ENCODE peak calls at places on chromosome 4, in five cellular contexts. P is CD8-positive, alpha-beta memory T cell; V is heart left ventricle; E is CD4-positive, alpha-beta T cell; S is mesenchymal stem cell. O is an unnamed sample.

GRCh38 chr4:139978692-139979091 is 175.3 kb downstream of the MAML3 start:
- DNase-seq in E (no peak), V (no peak), S (no peak), P (no peak), O (no peak)

GRCh38 chr4:133150643-133151300 is 1.7 kb downstream of the PCDH10 start:
- DNase-seq in E (no peak), P (no peak), S (peak; percentile 38), V (peak; percentile 5), O (no peak)

GRCh38 chr4:633976-634598 is 8.7 kb downstream of the PDE6B start:
- DNase-seq in E (no peak), S (no peak), V (no peak), P (no peak), O (no peak)

GRCh38 chr4:52234539-52235174 is 183.6 kb downstream of the SPATA18 start:
- DNase-seq in S (peak; percentile 61), E (no peak), P (no peak), V (no peak), O (peak; percentile 64)

GRCh38 chr4:39893693-39894072 is 84.0 kb downstream of the PDS5A start:
- DNase-seq in P (no peak), E (no peak), V (no peak), S (no peak), O (no peak)

GRCh38 chr4:3792813-3793212 is 26.6 kb downstream of the ADRA2C start:
- DNase-seq in E (no peak), V (no peak), S (no peak), P (no peak), O (no peak)

GRCh38 chr4:123363729-123364128 is 32.9 kb upstream of the SPRY1 start:
- DNase-seq in S (no peak), P (no peak), V (no peak), E (no peak), O (no peak)

GRCh38 chr4:57631147-57631546 is 521.0 kb upstream of the IGFBP7 start:
- DNase-seq in E (no peak), S (no peak), V (no peak), P (no peak), O (no peak)

DNA sequence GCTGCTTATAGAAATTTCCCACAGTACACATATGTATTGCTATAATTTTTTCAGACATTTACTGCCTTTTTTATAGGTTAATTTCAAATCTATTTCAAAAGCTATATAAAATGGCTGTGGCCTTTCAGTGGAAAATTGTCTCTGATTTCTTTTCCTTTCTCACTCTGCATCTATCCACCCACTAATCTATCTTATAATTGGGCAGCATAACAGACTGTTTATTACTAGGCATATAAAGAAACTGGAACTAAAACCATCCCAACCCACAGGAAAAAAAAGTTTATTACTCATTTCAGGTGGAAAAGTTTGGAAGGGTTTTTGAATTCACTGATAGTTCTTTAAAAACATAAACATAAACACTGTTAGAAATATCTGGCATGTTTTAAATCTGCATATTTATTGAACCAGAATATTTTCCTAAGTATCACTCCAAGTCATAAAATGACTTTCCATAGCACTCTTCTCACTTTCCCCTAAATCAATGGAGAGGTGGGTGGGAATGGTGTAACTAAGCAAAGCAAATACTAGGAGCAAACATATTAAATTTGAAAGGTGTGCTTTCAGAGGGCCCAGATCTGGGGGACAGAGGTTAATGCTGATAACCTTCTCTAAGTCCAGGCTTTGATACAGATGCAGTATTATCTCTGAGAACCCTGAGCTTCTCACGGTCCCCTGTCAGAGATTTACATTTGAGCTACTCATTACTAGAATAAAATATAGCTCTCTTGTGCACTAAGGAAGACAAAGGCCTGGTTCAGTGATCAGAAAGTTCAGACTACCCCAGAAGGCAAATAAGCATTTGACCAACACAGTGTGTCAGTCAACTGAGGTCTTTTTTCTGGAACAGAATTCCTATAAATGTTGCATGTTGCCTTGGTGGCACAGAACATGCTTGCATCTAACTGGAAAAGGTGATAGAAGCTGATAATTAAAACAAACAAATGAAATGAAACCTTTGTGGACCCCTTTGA is 328.3 kb downstream of the UNC5C start:
- DNase-seq in V (no peak), S (no peak), P (no peak), E (no peak), O (no peak)
- H3K27ac ChIP-seq in V (no peak overlapping the region), S (no peak overlapping the region), P (no peak overlapping the region), E (no peak overlapping the region), O (no peak overlapping the region)

GRCh38 chr4:16826397-16826910 is 72.0 kb downstream of the LDB2 start:
- DNase-seq in E (no peak), S (no peak), P (no peak), V (no peak), O (no peak)

GRCh38 chr4:16830081-16830480 is 68.4 kb downstream of the LDB2 start:
- DNase-seq in P (no peak), V (no peak), E (no peak), S (no peak), O (no peak)

GRCh38 chr4:16824278-16824806 is 74.1 kb downstream of the LDB2 start:
- DNase-seq in V (no peak), S (no peak), P (no peak), E (no peak), O (no peak)

GRCh38 chr4:16827045-16827444 is 71.4 kb downstream of the LDB2 start:
- DNase-seq in P (no peak), V (no peak), S (no peak), E (no peak), O (no peak)

GRCh38 chr4:16827762-16828724 is 70.4 kb downstream of the LDB2 start:
- DNase-seq in S (no peak), E (no peak), V (peak; percentile 14), P (no peak), O (no peak)
- H3K27ac ChIP-seq in S (no peak overlapping the region), E (no peak overlapping the region), V (peak overlapping the region; percentile 43), P (no peak overlapping the region), O (no peak overlapping the region)

DNA sequence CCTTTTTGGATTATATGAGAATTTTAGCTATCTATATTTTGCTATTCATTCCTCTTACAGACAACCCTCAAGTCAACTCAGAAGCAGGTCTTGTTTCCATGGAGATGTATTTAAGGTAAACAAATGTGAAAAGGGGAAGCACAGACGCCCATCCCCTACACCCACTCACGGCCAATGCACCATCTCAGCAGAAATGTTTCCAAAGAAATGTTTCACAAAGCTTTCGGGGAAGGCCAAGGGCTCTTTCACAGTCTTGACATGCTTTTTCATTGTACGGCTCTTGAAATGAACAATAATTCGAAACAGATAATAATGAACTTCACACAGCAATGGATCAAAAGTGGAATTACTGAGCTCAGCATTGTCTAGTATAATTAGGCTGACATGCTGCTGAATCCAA is 160.7 kb downstream of the SMIM20 start:
- DNase-seq in E (peak; percentile 8), P (no peak), S (peak; percentile 13), V (peak; percentile 20), O (no peak)
- H3K27ac ChIP-seq in E (no peak overlapping the region), P (no peak overlapping the region), S (no peak overlapping the region), V (no peak overlapping the region), O (no peak overlapping the region)

GRCh38 chr4:153257966-153258365 is 53.7 kb downstream of the TRIM2 start:
- DNase-seq in E (no peak), P (no peak), S (no peak), V (no peak), O (no peak)
- H3K27ac ChIP-seq in E (no peak overlapping the region), P (no peak overlapping the region), S (no peak overlapping the region), V (no peak overlapping the region), O (no peak overlapping the region)

DNA sequence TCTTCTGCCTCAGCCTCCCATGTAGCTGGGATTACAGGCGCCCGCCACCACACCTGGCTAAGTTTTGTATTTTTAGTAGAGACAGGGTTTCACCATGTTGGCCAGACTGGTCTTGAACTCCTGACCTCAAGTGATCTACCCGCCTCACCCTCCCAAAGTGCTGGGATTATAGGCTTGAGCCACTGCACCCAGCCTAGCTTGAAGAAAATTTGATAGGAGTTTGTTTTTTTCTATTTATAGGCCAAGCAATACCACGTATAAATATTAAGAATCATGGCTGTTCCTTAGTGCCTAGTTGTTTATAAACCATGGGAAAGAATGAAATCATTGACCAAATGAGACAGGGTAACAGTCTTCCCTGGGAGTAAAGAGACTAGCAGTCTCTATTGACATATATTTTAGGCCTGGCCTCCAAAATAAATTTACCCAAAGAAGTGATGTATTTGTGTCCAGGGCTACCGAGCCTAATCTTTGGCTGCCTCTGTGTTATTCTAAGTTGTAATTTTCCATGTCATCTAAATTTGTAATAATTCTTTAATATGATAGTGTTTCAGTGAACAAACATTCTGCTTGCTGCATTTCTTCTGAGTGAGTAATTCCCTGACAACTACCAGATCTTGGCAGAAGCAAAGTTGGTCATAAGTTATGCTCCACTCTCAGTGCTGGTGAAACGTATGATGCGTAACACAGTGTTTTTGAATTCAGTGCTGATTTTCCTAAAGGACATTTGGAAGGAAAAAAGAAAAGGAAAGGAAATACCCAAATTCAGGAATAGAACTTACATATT is 10.3 kb downstream of the PKD2 start:
- DNase-seq in V (peak; percentile 34), E (no peak), S (peak; percentile 96), P (no peak), O (peak; percentile 78)
- H3K27ac ChIP-seq in V (peak overlapping the region; percentile 88), E (no peak overlapping the region), S (peak overlapping the region; percentile 93), P (no peak overlapping the region), O (peak overlapping the region; percentile 83)

DNA sequence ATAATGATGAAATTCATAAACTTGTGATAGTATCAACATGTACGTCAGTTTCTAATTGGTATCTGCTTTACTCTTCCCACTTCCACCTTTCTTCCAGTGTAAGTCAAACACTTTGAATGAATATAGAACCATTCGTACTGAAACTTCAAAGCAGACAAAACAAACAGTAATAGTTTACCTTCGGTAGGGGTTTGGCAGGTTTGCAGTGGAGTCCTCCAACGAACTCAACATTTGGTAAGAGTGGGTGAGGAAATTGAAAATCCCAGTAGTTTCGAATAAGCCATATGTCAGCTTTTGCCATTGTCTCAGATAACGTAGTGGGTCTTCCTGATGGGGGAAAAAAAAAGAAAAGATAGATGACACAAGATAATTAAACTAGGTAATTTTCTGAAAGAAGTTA is 2.2 kb downstream of the UGT2B4 start:
- DNase-seq in P (no peak), V (no peak), S (no peak), E (no peak), O (no peak)
- H3K27ac ChIP-seq in P (no peak overlapping the region), V (no peak overlapping the region), S (no peak overlapping the region), E (no peak overlapping the region), O (no peak overlapping the region)

O was measured in RWPE1.